ENCODE peak calls at places on chromosomes 11 and 22, in ten cellular contexts. R is activated CD4-positive, alpha-beta memory T cell treated with anti-CD3 and anti-CD28 coated beads, Interleukin-2, amount 10 ng/mL, durations not matched to agents 7 days and 5 days; U is NCI-H510A treated with DMSO at 0.1 percent for 48 hours; L is HepG2; H is PC-3; A is NCI-H82; P is foreskin fibroblast; B is activated naive CD8-positive, alpha-beta T cell treated with anti-CD3 and anti-CD28 coated beads for 36 hours; K is T-cell; E is EL. C is an unnamed sample.

GRCh38 chr22:33640900-33641299 is 279.4 kb downstream of the LARGE1 start:
- DNase-seq in R (no peak), U (no peak), L (no peak), H (no peak), A (no peak), P (no peak), B (no peak), K (no peak), E (no peak), C (no peak)

GRCh38 chr11:128400382-128401203 is 186.8 kb downstream of the ETS1 start:
- DNase-seq in R (no peak), U (no peak), L (no peak), H (no peak), A (no peak), P (peak), B (no peak), K (no peak), E (peak), C (no peak)

GRCh38 chr11:122721964-122722266 is 66.4 kb downstream of the UBASH3B start:
- DNase-seq in R (no peak), U (no peak), L (no peak), H (peak), A (no peak), P (peak), B (no peak), K (peak), E (peak), C (no peak)

GRCh38 chr22:49365910-49366309 is 461.8 kb downstream of the BRD1 start:
- DNase-seq in R (no peak), U (peak), L (no peak), H (no peak), A (no peak), P (no peak), B (no peak), K (no peak), E (no peak), C (no peak)

GRCh38 chr11:34028407-34028804 is 23.1 kb upstream of the CAPRIN1 start:
- DNase-seq in R (no peak), U (no peak), L (no peak), H (no peak), A (no peak), P (peak), B (no peak), K (no peak), E (peak), C (no peak)

GRCh38 chr11:62806611-62807121 is 1.4 kb upstream of the NXF1 start:
- DNase-seq in R (no peak), U (no peak), L (no peak), H (no peak), A (no peak), P (peak), B (no peak), K (no peak), E (peak), C (no peak)

GRCh38 chr11:57459112-57460016 is 964 bp upstream of the RTN4RL2 start:
- DNase-seq in R (no peak), U (no peak), L (no peak), H (peak), A (peak), P (no peak), B (peak), K (peak), E (no peak), C (peak)

GRCh38 chr11:126930100-126930841 is 70.3 kb downstream of the KIRREL3 start:
- DNase-seq in R (no peak), U (no peak), L (no peak), H (no peak), A (no peak), P (no peak), B (no peak), K (no peak), E (no peak), C (peak)

GRCh38 chr22:19857382-19857781 is 2.7 kb upstream of the GNB1L start:
- DNase-seq in R (no peak), U (no peak), L (no peak), H (no peak), A (no peak), P (no peak), B (no peak), K (no peak), E (no peak), C (no peak)

GRCh38 chr11:61141601-61142028 is 19.6 kb downstream of the VPS37C start:
- DNase-seq in R (no peak), U (peak), L (no peak), H (no peak), A (peak), P (no peak), B (no peak), K (no peak), E (no peak), C (no peak)

GRCh38 chr11:18171377-18172000 is 1.1 kb upstream of the MRGPRX4 start:
- DNase-seq in R (no peak), U (no peak), L (peak), H (peak), A (peak), P (peak), B (no peak), K (no peak), E (peak), C (no peak)

GRCh38 chr22:31631381-31631780 is 30.6 kb downstream of the PISD start:
- DNase-seq in R (no peak), U (no peak), L (no peak), H (no peak), A (peak), P (no peak), B (no peak), K (no peak), E (no peak), C (no peak)

GRCh38 chr22:43867839-43868652 is 5.7 kb upstream of the SULT4A1 start:
- DNase-seq in R (peak), U (no peak), L (no peak), H (peak), A (peak), P (peak), B (no peak), K (no peak), E (peak), C (peak)